ENCODE peak calls at places on chromosomes 16 and 17, in five cellular contexts. U is GM12878, D is HCT116, L is HepG2, J is H1. I is an unnamed sample.

GRCh38 chr16:12260647-12261262 is 284.2 kb downstream of the SNX29 start:
- DNase-seq in J (peak; percentile 56), U (no peak), L (peak; percentile 94), D (peak; percentile 36), I (peak; percentile 62)

GRCh38 chr17:1577186-1577585 is 14.6 kb upstream of the PITPNA start:
- DNase-seq in L (peak; percentile 57), D (no peak), U (no peak), J (no peak), I (no peak)

GRCh38 chr16:4032768-4033167 is 83.5 kb downstream of the ADCY9 start:
- DNase-seq in L (no peak), J (no peak), U (no peak), D (no peak), I (no peak)

GRCh38 chr17:33049781-33050414 is 58.3 kb downstream of the SPACA3 start:
- DNase-seq in D (peak; percentile 31), U (no peak), J (peak; percentile 81), L (peak; percentile 44), I (peak; percentile 72)

GRCh38 chr16:50781043-50781442 is 39.2 kb downstream of the CYLD start:
- DNase-seq in U (no peak), J (no peak), D (no peak), L (no peak), I (peak; percentile 31)

GRCh38 chr17:50689251-50689650 is 18.5 kb downstream of the ANKRD40 start:
- DNase-seq in J (no peak), U (no peak), D (no peak), L (no peak), I (no peak)

GRCh38 chr17:64698725-64699124 is 36.6 kb upstream of the SMURF2 start:
- DNase-seq in D (no peak), L (no peak), J (no peak), U (no peak), I (no peak)

GRCh38 chr17:65154770-65155589 is 17.8 kb downstream of the RGS9 start:
- DNase-seq in L (no peak), U (no peak), D (no peak), J (no peak), I (no peak)

GRCh38 chr16:84175351-84176081 is 11.3 kb downstream of the TAF1C start:
- DNase-seq in D (no peak), U (peak; percentile 19), J (peak; percentile 90), L (peak; percentile 65), I (peak; percentile 62)

GRCh38 chr17:15436399-15437369 is 30.7 kb downstream of the CDRT4 start:
- DNase-seq in U (no peak), D (peak; percentile 46), L (peak; percentile 65), J (peak; percentile 56), I (peak; percentile 59)

GRCh38 chr17:82808921-82809905 is 30.6 kb downstream of the ZNF750 start:
- DNase-seq in J (no peak), D (no peak), L (no peak), U (no peak), I (no peak)

GRCh38 chr17:78979780-78980623 is at the start of gene LGALS3BP:
- DNase-seq in U (no peak), L (peak; percentile 97), D (peak; percentile 70), J (peak; percentile 70), I (peak; percentile 49)

GRCh38 chr16:85332175-85332574 is 219.9 kb upstream of the CIBAR2 start:
- DNase-seq in U (no peak), L (no peak), D (no peak), J (no peak), I (peak; percentile 69)

GRCh38 chr17:78925662-78926555 is 722 bp upstream of the TIMP2 start:
- DNase-seq in L (peak; percentile 52), U (no peak), J (peak; percentile 68), D (no peak), I (no peak)

GRCh38 chr17:1168537-1169234 is 11.1 kb downstream of the ABR start:
- DNase-seq in J (no peak), L (no peak), U (no peak), D (no peak), I (no peak)

GRCh38 chr17:76013377-76013932 is 12.8 kb downstream of the CDK3 start:
- DNase-seq in J (no peak), U (no peak), D (no peak), L (no peak), I (no peak)

GRCh38 chr17:73933871-73934270 is 269.6 kb upstream of the RPL38 start:
- DNase-seq in D (no peak), J (no peak), U (no peak), L (no peak), I (no peak)

GRCh38 chr17:9643611-9644010 is 1.7 kb upstream of the USP43 start:
- DNase-seq in U (no peak), L (no peak), J (no peak), D (no peak), I (no peak)

GRCh38 chr16:84414789-84415326 is 46.5 kb downstream of the ATP2C2 start:
- DNase-seq in U (no peak), L (peak; percentile 71), D (no peak), J (no peak), I (no peak)

GRCh38 chr17:48231995-48232729 is 124.6 kb downstream of the SNX11 start:
- DNase-seq in L (no peak), U (no peak), D (no peak), J (no peak), I (no peak)

GRCh38 chr16:21554795-21555585 is 44.4 kb upstream of the METTL9 start:
- DNase-seq in D (peak; percentile 53), J (peak; percentile 98), L (peak; percentile 83), U (peak; percentile 96), I (peak; percentile 88)

GRCh38 chr16:87099001-87099740 is 218.0 kb downstream of the C16orf95 start:
- DNase-seq in L (no peak), U (no peak), J (no peak), D (no peak), I (no peak)

DNA sequence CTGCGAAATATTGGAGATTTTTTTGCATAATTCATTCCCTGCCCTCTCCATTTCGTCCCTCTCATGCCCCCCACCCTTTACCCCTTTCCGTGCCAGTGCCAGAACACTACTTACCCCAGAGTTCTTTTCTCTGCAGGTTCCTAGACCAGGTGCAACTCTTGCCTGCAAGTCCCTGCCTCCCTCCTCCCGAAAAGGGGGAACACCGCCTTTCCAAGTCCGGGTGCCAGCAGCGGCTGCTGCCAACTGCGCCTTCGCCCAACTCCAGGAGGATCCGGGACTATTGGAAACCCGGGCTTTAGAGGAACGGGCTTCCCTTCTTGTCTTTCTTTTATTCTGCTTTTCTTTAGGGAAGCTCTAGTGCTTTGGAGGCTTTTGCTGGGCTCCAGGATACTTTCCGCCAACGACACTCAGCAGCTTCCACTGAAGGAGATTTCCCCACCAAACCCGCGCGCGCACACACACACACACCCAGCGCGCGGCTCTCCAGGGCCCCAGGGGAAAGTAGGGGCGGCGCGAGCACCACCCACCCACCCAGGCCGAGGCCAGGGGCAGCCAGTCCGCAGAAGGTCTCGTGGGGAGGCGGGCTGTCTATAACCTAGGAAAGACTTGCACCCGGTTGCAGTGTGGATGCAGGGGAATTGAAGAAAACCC is 770 bp upstream of the CA10 start:
- DNase-seq in L (no peak), U (no peak), D (no peak), J (no peak), I (no peak)
- TF ChIP-seq ATF3 in L (no peak), U (no peak), D (no peak), J (no peak), I (no peak)

GRCh38 chr16:81358860-81359259 is 44.1 kb downstream of the GAN start:
- DNase-seq in J (no peak), U (no peak), L (no peak), D (no peak), I (no peak)

GRCh38 chr16:81357711-81358270 is 43.0 kb downstream of the GAN start:
- DNase-seq in U (no peak), J (no peak), D (no peak), L (no peak), I (no peak)

GRCh38 chr16:81365731-81366130 is 51.0 kb downstream of the GAN start:
- DNase-seq in L (no peak), U (no peak), D (no peak), J (no peak), I (no peak)

GRCh38 chr16:81360135-81360534 is 45.4 kb downstream of the GAN start:
- DNase-seq in U (no peak), L (no peak), D (no peak), J (no peak), I (no peak)
- TF ChIP-seq ATF3 in U (no peak), L (no peak), D (no peak), J (no peak), I (no peak)

DNA sequence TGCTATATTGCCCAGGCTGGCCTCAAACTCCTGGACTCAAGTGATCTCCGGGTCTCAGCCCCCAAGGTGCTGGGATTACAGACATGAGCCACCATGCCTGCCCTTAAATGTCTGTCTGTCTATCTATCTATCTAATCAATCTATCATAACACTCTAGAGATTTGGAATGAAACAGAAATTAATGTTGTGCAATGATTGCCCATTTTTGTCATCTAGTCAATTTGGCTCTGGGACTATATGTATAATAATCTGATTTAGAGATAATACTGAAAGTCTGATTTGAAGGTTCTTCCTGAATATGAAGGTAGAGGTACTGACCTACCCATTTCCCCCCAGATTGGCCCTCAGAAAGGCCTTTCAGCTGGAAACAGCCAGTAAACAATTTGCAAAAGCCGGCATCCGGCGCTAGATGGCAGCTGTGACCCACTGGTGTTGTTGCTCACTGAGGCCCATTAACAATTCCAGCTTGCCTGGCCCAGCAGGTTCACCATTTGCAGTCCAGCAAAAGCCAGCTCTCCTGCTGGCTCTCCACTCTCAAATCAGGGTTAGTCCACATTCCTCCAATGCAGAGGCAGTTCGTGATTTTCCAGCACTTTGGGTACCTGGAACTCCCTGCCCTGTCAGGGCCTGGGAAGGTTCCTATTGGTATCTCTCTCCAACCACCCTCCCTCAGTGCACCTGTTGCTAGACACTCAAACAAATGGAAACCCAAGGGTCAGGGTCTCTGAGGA is 22.9 kb upstream of the C16orf87 start:
- DNase-seq in D (peak; percentile 50), J (peak; percentile 87), L (peak; percentile 81), U (no peak), I (peak; percentile 90)
- TF ChIP-seq ATF3 in D (no peak), J (no peak), L (no peak), U (no peak), I (no peak)

GRCh38 chr17:40951011-40951622 is 13.7 kb upstream of the KRT23 start:
- DNase-seq in J (no peak), L (peak; percentile 63), D (peak; percentile 97), U (no peak), I (no peak)

GRCh38 chr17:40952169-40952568 is 14.6 kb downstream of the KRT39 start:
- DNase-seq in J (no peak), D (no peak), L (no peak), U (no peak), I (no peak)

GRCh38 chr17:40947929-40948328 is 10.5 kb upstream of the KRT23 start:
- DNase-seq in J (no peak), D (no peak), L (no peak), U (no peak), I (no peak)

GRCh38 chr17:40950176-40950575 is 12.7 kb upstream of the KRT23 start:
- DNase-seq in J (no peak), U (no peak), D (no peak), L (no peak), I (no peak)

DNA sequence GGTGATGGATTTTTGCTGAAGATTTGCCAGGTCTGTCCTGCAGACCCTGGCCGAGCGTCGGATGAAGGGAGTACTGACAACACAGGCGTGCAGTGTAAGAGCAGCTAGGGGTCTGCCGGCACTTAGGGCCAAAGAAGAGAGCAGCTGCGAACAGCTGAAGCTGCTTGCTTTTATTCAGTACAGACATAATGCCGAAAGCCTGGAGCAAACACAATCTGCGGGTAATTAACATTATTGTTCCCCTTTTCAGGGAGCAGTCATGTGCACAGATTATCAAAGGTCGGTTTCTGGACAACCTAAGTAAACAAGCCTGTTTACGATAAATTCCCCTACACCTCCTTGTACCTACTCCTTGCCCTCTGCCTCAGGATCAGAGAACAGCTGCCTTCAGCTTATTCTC is 12.0 kb upstream of the KRT23 start:
- DNase-seq in U (no peak), J (no peak), D (no peak), L (peak; percentile 57), I (no peak)
- TF ChIP-seq ATF3 in U (no peak), J (no peak), D (no peak), L (no peak), I (no peak)

GRCh38 chr16:55370762-55371482 is 46.9 kb downstream of the IRX6 start:
- DNase-seq in U (no peak), L (peak; percentile 7), J (peak; percentile 74), D (no peak), I (peak; percentile 73)
- TF ChIP-seq ATF3 in U (no peak), L (no peak), J (no peak), D (no peak), I (no peak)

I was measured in WTC11.